ENCODE peak calls at places on chromosomes 5 and 9, in six cellular contexts. One of them, this sample, is unnamed.

GRCh38 chr5:135569755-135570452 is 8.9 kb downstream of the CXCL14 start:
- DNase-seq in neural progenitor cell: peak; percentile 78
- DNase-seq in aorta: no peak
- DNase-seq in pancreas: no peak
- DNase-seq in body of pancreas: peak; percentile 21
- DNase-seq in psoas muscle: peak; percentile 62
- DNase-seq in this sample: no peak

GRCh38 chr5:72235725-72236124 is 84.3 kb downstream of the MRPS27 start:
- DNase-seq in neural progenitor cell: no peak
- DNase-seq in aorta: no peak
- DNase-seq in pancreas: no peak
- DNase-seq in body of pancreas: no peak
- DNase-seq in psoas muscle: no peak
- DNase-seq in this sample: no peak

GRCh38 chr5:96904054-96904931 is 28.0 kb downstream of the ERAP2 start:
- DNase-seq in neural progenitor cell: no peak
- DNase-seq in aorta: no peak
- DNase-seq in pancreas: no peak
- DNase-seq in body of pancreas: no peak
- DNase-seq in psoas muscle: no peak
- DNase-seq in this sample: no peak

GRCh38 chr9:138007566-138008080 is 130.0 kb downstream of the CACNA1B start:
- DNase-seq in neural progenitor cell: no peak
- DNase-seq in aorta: no peak
- DNase-seq in pancreas: peak; percentile 31
- DNase-seq in body of pancreas: no peak
- DNase-seq in psoas muscle: peak; percentile 14
- DNase-seq in this sample: no peak

GRCh38 chr9:135526730-135527571 is 5.7 kb downstream of the LCN1 start:
- DNase-seq in neural progenitor cell: peak; percentile 31
- DNase-seq in aorta: no peak
- DNase-seq in pancreas: no peak
- DNase-seq in body of pancreas: no peak
- DNase-seq in psoas muscle: no peak
- DNase-seq in this sample: no peak

GRCh38 chr5:57662991-57663390 is 180.4 kb upstream of the ACTBL2 start:
- DNase-seq in neural progenitor cell: no peak
- DNase-seq in aorta: no peak
- DNase-seq in pancreas: no peak
- DNase-seq in body of pancreas: no peak
- DNase-seq in psoas muscle: no peak
- DNase-seq in this sample: no peak

GRCh38 chr9:137426018-137426681 is 3.0 kb downstream of the NOXA1 start:
- DNase-seq in neural progenitor cell: no peak
- DNase-seq in aorta: peak; percentile 65
- DNase-seq in pancreas: peak; percentile 71
- DNase-seq in body of pancreas: peak; percentile 53
- DNase-seq in psoas muscle: peak; percentile 50
- DNase-seq in this sample: no peak

GRCh38 chr5:141349917-141350619 is at the start of gene PCDHGB1:
- DNase-seq in neural progenitor cell: peak; percentile 76
- DNase-seq in aorta: peak; percentile 62
- DNase-seq in pancreas: no peak
- DNase-seq in body of pancreas: peak; percentile 43
- DNase-seq in psoas muscle: no peak
- DNase-seq in this sample: no peak

GRCh38 chr5:11234501-11234911 is 473.5 kb upstream of the DAP start:
- DNase-seq in neural progenitor cell: no peak
- DNase-seq in aorta: no peak
- DNase-seq in pancreas: no peak
- DNase-seq in body of pancreas: no peak
- DNase-seq in psoas muscle: no peak
- DNase-seq in this sample: peak; percentile 11

GRCh38 chr5:148403344-148403743 is 19.6 kb downstream of the FBXO38 start:
- DNase-seq in neural progenitor cell: no peak
- DNase-seq in aorta: no peak
- DNase-seq in pancreas: no peak
- DNase-seq in body of pancreas: no peak
- DNase-seq in psoas muscle: no peak
- DNase-seq in this sample: no peak

GRCh38 chr5:102036927-102037326 is 259.2 kb downstream of the SLCO4C1 start:
- DNase-seq in neural progenitor cell: no peak
- DNase-seq in aorta: no peak
- DNase-seq in pancreas: no peak
- DNase-seq in body of pancreas: no peak
- DNase-seq in psoas muscle: no peak
- DNase-seq in this sample: no peak

GRCh38 chr5:180141068-180141660 is 67.8 kb downstream of the RASGEF1C start:
- DNase-seq in neural progenitor cell: no peak
- DNase-seq in aorta: peak; percentile 23
- DNase-seq in pancreas: no peak
- DNase-seq in body of pancreas: no peak
- DNase-seq in psoas muscle: no peak
- DNase-seq in this sample: no peak

GRCh38 chr9:133981958-133982681 is 10.0 kb downstream of the VAV2 start:
- DNase-seq in neural progenitor cell: no peak
- DNase-seq in aorta: peak; percentile 72
- DNase-seq in pancreas: peak; percentile 72
- DNase-seq in body of pancreas: no peak
- DNase-seq in psoas muscle: peak; percentile 55
- DNase-seq in this sample: no peak

GRCh38 chr5:57804007-57804444 is 321.4 kb upstream of the ACTBL2 start:
- DNase-seq in neural progenitor cell: no peak
- DNase-seq in aorta: no peak
- DNase-seq in pancreas: no peak
- DNase-seq in body of pancreas: no peak
- DNase-seq in psoas muscle: no peak
- DNase-seq in this sample: no peak

GRCh38 chr5:139668924-139669680 is 21.0 kb downstream of the CXXC5 start:
- DNase-seq in neural progenitor cell: no peak
- DNase-seq in aorta: no peak
- DNase-seq in pancreas: no peak
- DNase-seq in body of pancreas: no peak
- DNase-seq in psoas muscle: no peak
- DNase-seq in this sample: no peak

GRCh38 chr5:43420241-43420640 is 8.1 kb upstream of the CCL28 start:
- DNase-seq in neural progenitor cell: no peak
- DNase-seq in aorta: no peak
- DNase-seq in pancreas: no peak
- DNase-seq in body of pancreas: no peak
- DNase-seq in psoas muscle: no peak
- DNase-seq in this sample: no peak

DNA sequence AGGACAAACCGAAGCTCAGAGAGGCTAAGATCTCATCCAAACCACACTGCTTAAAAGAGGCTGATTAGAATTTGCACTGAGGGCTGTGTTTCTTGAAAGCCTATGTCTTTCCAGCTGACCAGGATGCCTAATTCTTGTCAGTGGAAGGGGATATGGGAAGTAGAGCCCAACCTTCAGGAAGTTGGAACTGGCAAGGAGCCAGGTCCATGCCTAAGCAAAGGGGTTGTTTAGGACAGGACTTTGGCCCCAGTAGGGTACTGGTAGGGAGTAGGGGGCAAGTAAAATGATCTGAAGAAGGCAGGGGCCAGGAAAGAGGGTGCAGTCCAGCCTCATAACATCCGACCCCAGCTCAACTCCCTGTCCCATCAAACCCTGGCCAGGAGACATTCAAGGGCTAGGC is 130.9 kb downstream of the GAS1 start:
- DNase-seq in neural progenitor cell: no peak
- DNase-seq in aorta: no peak
- DNase-seq in pancreas: no peak
- DNase-seq in body of pancreas: no peak
- DNase-seq in psoas muscle: no peak
- DNase-seq in this sample: no peak
- H3K27me3 ChIP-seq in neural progenitor cell: no peaks in the 10 kb centered on the region
- H3K27me3 ChIP-seq in aorta: no peaks in the 10 kb centered on the region
- H3K27me3 ChIP-seq in pancreas: no peaks in the 10 kb centered on the region
- H3K27me3 ChIP-seq in body of pancreas: no peaks in the 10 kb centered on the region
- H3K27me3 ChIP-seq in psoas muscle: no peaks in the 10 kb centered on the region
- H3K27me3 ChIP-seq in this sample: no peaks in the 10 kb centered on the region

GRCh38 chr5:65137631-65138030 is 344.1 kb downstream of the ADAMTS6 start:
- DNase-seq in neural progenitor cell: no peak
- DNase-seq in aorta: no peak
- DNase-seq in pancreas: no peak
- DNase-seq in body of pancreas: no peak
- DNase-seq in psoas muscle: no peak
- DNase-seq in this sample: no peak

GRCh38 chr5:65144136-65144871 is 337.4 kb downstream of the ADAMTS6 start:
- DNase-seq in neural progenitor cell: no peak
- DNase-seq in aorta: no peak
- DNase-seq in pancreas: no peak
- DNase-seq in body of pancreas: no peak
- DNase-seq in psoas muscle: no peak
- DNase-seq in this sample: no peak

GRCh38 chr5:65141487-65141886 is 340.2 kb downstream of the ADAMTS6 start:
- DNase-seq in neural progenitor cell: no peak
- DNase-seq in aorta: no peak
- DNase-seq in pancreas: no peak
- DNase-seq in body of pancreas: no peak
- DNase-seq in psoas muscle: no peak
- DNase-seq in this sample: no peak

GRCh38 chr5:65142007-65142406 is 339.7 kb downstream of the ADAMTS6 start:
- DNase-seq in neural progenitor cell: no peak
- DNase-seq in aorta: no peak
- DNase-seq in pancreas: no peak
- DNase-seq in body of pancreas: no peak
- DNase-seq in psoas muscle: no peak
- DNase-seq in this sample: no peak

GRCh38 chr5:65142511-65143011 is 339.2 kb downstream of the ADAMTS6 start:
- DNase-seq in neural progenitor cell: peak; percentile 80
- DNase-seq in aorta: no peak
- DNase-seq in pancreas: no peak
- DNase-seq in body of pancreas: no peak
- DNase-seq in psoas muscle: no peak
- DNase-seq in this sample: no peak
- H3K4me3 ChIP-seq in neural progenitor cell: no peak overlapping the region
- H3K4me3 ChIP-seq in aorta: no peak overlapping the region
- H3K4me3 ChIP-seq in pancreas: no peak overlapping the region
- H3K4me3 ChIP-seq in body of pancreas: no peak overlapping the region
- H3K4me3 ChIP-seq in psoas muscle: no peak overlapping the region
- H3K4me3 ChIP-seq in this sample: no peak overlapping the region

GRCh38 chr9:94819161-94819677 is 92.7 kb downstream of the AOPEP start:
- DNase-seq in neural progenitor cell: no peak
- DNase-seq in aorta: no peak
- DNase-seq in pancreas: no peak
- DNase-seq in body of pancreas: no peak
- DNase-seq in psoas muscle: no peak
- DNase-seq in this sample: no peak
- H3K27ac ChIP-seq in neural progenitor cell: no peak overlapping the region
- H3K27ac ChIP-seq in aorta: peak overlapping the region; percentile 65
- H3K27ac ChIP-seq in pancreas: no peak overlapping the region
- H3K27ac ChIP-seq in body of pancreas: no peak overlapping the region
- H3K27ac ChIP-seq in psoas muscle: no peak overlapping the region
- H3K27ac ChIP-seq in this sample: no peak overlapping the region

GRCh38 chr9:130282000-130282700 is 16.6 kb downstream of the HMCN2 start:
- DNase-seq in neural progenitor cell: no peak
- DNase-seq in aorta: no peak
- DNase-seq in pancreas: no peak
- DNase-seq in body of pancreas: no peak
- DNase-seq in psoas muscle: peak; percentile 84
- DNase-seq in this sample: no peak
- H3K27me3 ChIP-seq in neural progenitor cell: no peaks in the 10 kb centered on the region
- H3K27me3 ChIP-seq in aorta: no peaks in the 10 kb centered on the region
- H3K27me3 ChIP-seq in pancreas: no peaks in the 10 kb centered on the region
- H3K27me3 ChIP-seq in body of pancreas: no peaks in the 10 kb centered on the region
- H3K27me3 ChIP-seq in psoas muscle: peaks cover 66% of the 10 kb centered on the region
- H3K27me3 ChIP-seq in this sample: no peaks in the 10 kb centered on the region

GRCh38 chr5:117892360-117892759 is 1096.0 kb downstream of the DTWD2 start:
- DNase-seq in neural progenitor cell: no peak
- DNase-seq in aorta: no peak
- DNase-seq in pancreas: no peak
- DNase-seq in body of pancreas: no peak
- DNase-seq in psoas muscle: no peak
- DNase-seq in this sample: no peak

GRCh38 chr5:117889592-117889991 is 1098.8 kb downstream of the DTWD2 start:
- DNase-seq in neural progenitor cell: no peak
- DNase-seq in aorta: no peak
- DNase-seq in pancreas: no peak
- DNase-seq in body of pancreas: no peak
- DNase-seq in psoas muscle: no peak
- DNase-seq in this sample: no peak

GRCh38 chr5:117893211-117893610 is 1095.1 kb downstream of the DTWD2 start:
- DNase-seq in neural progenitor cell: no peak
- DNase-seq in aorta: no peak
- DNase-seq in pancreas: no peak
- DNase-seq in body of pancreas: no peak
- DNase-seq in psoas muscle: no peak
- DNase-seq in this sample: no peak

GRCh38 chr5:117888688-117889087 is 1099.7 kb downstream of the DTWD2 start:
- DNase-seq in neural progenitor cell: no peak
- DNase-seq in aorta: no peak
- DNase-seq in pancreas: no peak
- DNase-seq in body of pancreas: no peak
- DNase-seq in psoas muscle: no peak
- DNase-seq in this sample: no peak
- H3K4me3 ChIP-seq in neural progenitor cell: no peak overlapping the region
- H3K4me3 ChIP-seq in aorta: no peak overlapping the region
- H3K4me3 ChIP-seq in pancreas: no peak overlapping the region
- H3K4me3 ChIP-seq in body of pancreas: no peak overlapping the region
- H3K4me3 ChIP-seq in psoas muscle: peak overlapping the region; percentile 35
- H3K4me3 ChIP-seq in this sample: no peak overlapping the region

GRCh38 chr5:16806691-16807433 is 129.2 kb downstream of the MYO10 start:
- DNase-seq in neural progenitor cell: no peak
- DNase-seq in aorta: no peak
- DNase-seq in pancreas: no peak
- DNase-seq in body of pancreas: no peak
- DNase-seq in psoas muscle: no peak
- DNase-seq in this sample: no peak
- H3K27ac ChIP-seq in neural progenitor cell: no peak overlapping the region
- H3K27ac ChIP-seq in aorta: no peak overlapping the region
- H3K27ac ChIP-seq in pancreas: no peak overlapping the region
- H3K27ac ChIP-seq in body of pancreas: no peak overlapping the region
- H3K27ac ChIP-seq in psoas muscle: no peak overlapping the region
- H3K27ac ChIP-seq in this sample: no peak overlapping the region

This sample was measured in CD8-positive, alpha-beta memory T cell.